ENCODE peak calls at places on chromosomes 4 and X, in five cellular contexts. D is endothelial cell of umbilical vein, Z is K562, F is breast epithelium, A is suprapubic skin. H is an unnamed sample.

GRCh38 chr4:3524920-3525319 is 7.3 kb downstream of the LRPAP1 start:
- DNase-seq in D (no peak), Z (no peak), F (no peak), A (peak; percentile 59), H (no peak)

GRCh38 chr4:106985830-106986229 is 50.3 kb downstream of the DKK2 start:
- DNase-seq in D (no peak), Z (no peak), F (no peak), A (no peak), H (no peak)

GRCh38 chr4:42341518-42342026 is 55.7 kb upstream of the SHISA3 start:
- DNase-seq in D (peak; percentile 57), Z (no peak), F (no peak), A (no peak), H (no peak)

GRCh38 chrX:69024931-69025330 is 140.3 kb downstream of the PJA1 start:
- DNase-seq in D (no peak), Z (no peak), F (no peak), A (peak; percentile 79), H (no peak)

GRCh38 chrX:101091817-101092216 is 6.2 kb upstream of the CENPI start:
- DNase-seq in D (no peak), Z (no peak), F (no peak), A (no peak), H (no peak)

GRCh38 chr4:37008199-37008598 is 236.3 kb upstream of the NWD2 start:
- DNase-seq in D (peak; percentile 92), Z (no peak), F (no peak), A (no peak), H (no peak)

GRCh38 chrX:100913111-100913510 is 15.6 kb downstream of the XKRX start:
- DNase-seq in D (no peak), Z (no peak), F (no peak), A (no peak), H (no peak)

GRCh38 chrX:31715675-31716074 is 643.8 kb upstream of the FTHL17 start:
- DNase-seq in D (no peak), Z (no peak), F (no peak), A (no peak), H (no peak)

GRCh38 chrX:79325263-79325958 is 41.7 kb downstream of the ITM2A start:
- DNase-seq in D (no peak), Z (no peak), F (no peak), A (no peak), H (no peak)

GRCh38 chr4:23485793-23486192 is 404.1 kb downstream of the PPARGC1A start:
- DNase-seq in D (peak; percentile 56), Z (peak; percentile 25), F (no peak), A (no peak), H (no peak)

GRCh38 chr4:154660052-154660451 is 47.6 kb upstream of the FGG start:
- DNase-seq in D (no peak), Z (no peak), F (no peak), A (no peak), H (no peak)

DNA sequence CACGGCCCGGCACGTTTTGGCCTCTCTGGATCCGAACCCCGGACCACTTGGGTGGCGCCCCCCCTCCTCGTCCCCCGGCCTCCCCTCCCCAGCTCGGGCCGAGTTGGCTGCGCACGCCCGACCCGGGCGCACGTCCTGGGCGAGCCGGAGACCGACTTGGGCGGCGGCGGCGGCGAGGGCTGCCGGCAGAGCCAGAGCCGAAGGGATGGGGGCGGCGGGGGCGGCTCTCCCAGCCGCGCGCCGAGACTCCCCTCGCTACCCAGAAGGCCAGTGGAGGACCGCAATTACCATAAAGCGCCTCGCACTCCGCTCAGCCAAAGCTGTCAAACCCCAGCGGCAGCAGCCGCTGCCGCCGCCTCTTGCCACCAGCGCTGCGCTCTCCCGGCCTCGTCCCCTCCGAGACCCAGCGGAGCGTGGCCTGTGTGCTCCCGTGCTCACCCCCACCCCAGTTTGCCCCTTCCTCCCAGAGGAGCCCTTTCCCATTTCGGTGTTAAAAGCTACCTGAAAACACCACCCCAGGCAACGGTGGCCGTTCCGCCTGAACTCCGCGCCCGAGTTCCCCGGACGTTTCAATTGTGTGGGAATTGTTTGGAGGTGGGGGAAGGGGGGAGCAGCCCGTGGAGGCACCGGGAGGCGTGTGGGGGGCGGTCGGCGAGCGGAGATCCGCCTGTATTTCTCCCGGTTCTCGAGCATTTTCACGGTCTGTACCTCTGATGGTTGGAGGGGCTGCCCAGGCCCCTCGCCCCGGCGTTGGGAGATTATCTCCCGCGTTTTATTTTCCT is 697 bp upstream of the BCOR start:
- DNase-seq in D (peak; percentile 40), Z (no peak), F (no peak), A (no peak), H (peak; percentile 78)
- TF ChIP-seq POLR2A in D (no peak), Z (peak; percentile 84), F (no peak), A (no peak), H (no peak)

GRCh38 chrX:55007633-55008032 is 7.5 kb downstream of the APEX2 start:
- DNase-seq in D (peak; percentile 46), Z (no peak), F (no peak), A (no peak), H (no peak)
- TF ChIP-seq POLR2A in D (no peak), Z (no peak), F (no peak), A (no peak), H (no peak)

GRCh38 chr4:94455081-94455480 is 3.3 kb downstream of the PDLIM5 start:
- DNase-seq in D (peak; percentile 54), Z (peak; percentile 22), F (peak; percentile 67), A (peak; percentile 85), H (no peak)

GRCh38 chr4:94451669-94452475 is at the start of gene PDLIM5:
- DNase-seq in D (peak; percentile 93), Z (peak; percentile 94), F (peak; percentile 93), A (peak; percentile 93), H (peak; percentile 94)

GRCh38 chr4:94454405-94454804 is 2.7 kb downstream of the PDLIM5 start:
- DNase-seq in D (peak; percentile 62), Z (no peak), F (no peak), A (no peak), H (no peak)

GRCh38 chr4:94452476-94453300 is 946 bp downstream of the PDLIM5 start:
- DNase-seq in D (peak; percentile 80), Z (peak; percentile 59), F (peak; percentile 88), A (peak; percentile 93), H (peak; percentile 65)

DNA sequence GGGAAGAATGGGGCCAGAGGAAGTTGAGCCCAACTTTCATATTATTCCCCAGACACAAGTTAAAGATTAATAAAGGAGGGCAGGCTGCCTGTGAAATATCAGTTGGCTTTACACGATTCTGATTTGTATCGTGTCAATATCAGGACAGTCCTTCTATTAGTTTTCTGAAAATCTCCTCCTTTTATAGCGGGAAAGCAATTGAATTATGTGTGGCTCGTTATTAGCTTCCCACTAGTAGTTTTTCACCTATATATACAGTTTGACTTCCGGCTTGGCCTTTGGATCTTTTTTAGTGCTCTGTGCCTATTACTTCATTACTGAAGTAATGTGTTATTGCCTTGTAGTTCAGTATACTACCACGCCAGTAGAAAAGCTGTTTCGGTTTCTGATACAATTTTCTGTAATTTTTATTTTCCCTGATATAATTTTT is 1.8 kb downstream of the PDLIM5 start:
- DNase-seq in D (peak; percentile 46), Z (no peak), F (no peak), A (no peak), H (no peak)
- TF ChIP-seq POLR2A in D (no peak), Z (no peak), F (no peak), A (no peak), H (no peak)

GRCh38 chr4:24688453-24688852 is 104.1 kb upstream of the DHX15 start:
- DNase-seq in D (no peak), Z (no peak), F (no peak), A (no peak), H (no peak)
- TF ChIP-seq POLR2A in D (no peak), Z (no peak), F (no peak), A (no peak), H (no peak)

DNA sequence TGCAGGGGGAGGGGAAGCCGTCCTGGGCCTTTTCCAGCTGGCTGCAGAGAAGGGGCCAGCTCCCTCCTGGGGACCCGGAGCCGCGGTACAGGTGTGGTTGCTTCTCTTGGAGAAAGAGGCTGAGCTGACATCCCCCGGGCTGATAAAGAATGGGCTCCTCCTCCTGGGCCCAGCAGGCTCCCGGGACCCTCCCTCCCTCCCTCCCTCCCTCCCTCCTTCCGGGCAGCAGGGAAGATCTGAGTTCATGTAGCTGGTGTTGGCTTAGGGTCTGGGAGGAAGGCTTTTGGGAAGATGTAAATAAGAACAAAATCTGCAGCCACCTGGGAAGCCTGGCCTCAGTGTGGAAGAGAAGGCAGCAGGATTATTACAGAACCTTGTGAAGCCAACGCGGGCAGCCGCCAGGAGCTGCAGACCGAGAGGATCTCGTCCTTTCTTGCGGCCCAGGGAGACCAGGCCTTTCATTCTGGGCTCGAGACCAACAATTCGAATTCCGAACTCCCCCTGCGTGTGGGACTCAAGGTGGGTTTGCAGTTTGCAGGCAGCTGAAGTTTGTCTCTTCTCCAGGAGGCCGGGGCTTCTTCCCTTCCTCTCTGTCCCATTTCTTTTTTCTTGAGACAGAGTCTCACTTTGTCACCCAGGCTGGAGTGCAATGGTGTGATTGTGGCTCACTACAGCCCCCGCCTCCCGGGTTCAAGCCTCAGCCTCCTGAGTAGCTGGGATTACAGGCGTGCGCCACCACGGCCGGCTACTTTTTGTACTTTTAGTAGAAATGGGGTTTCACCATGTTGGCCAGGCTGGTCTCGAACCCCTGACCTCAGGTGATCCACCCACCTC is at the start of gene PLCXD1:
- DNase-seq in D (no peak), Z (peak; percentile 85), F (no peak), A (peak; percentile 36), H (no peak)
- TF ChIP-seq POLR2A in D (no peak), Z (peak; percentile 44), F (no peak), A (no peak), H (no peak)